ENCODE peak calls at places on chromosomes 16 and 17, in six cellular contexts. One of them, this sample, is unnamed.
A peak's percentile ranks its signal among the peaks of the same experiment; 100 is the strongest.

GRCh38 chr17:1965556-1966273 is 59.4 kb downstream of the RTN4RL1 start:
- DNase-seq in ACHN: no peak
- DNase-seq in HS-27A: no peak
- DNase-seq in prostate gland: no peak
- DNase-seq in caudate nucleus: no peak
- DNase-seq in fibroblast of the conjunctiva: no peak
- DNase-seq in this sample: no peak

GRCh38 chr17:55005520-55005919 is 37.0 kb downstream of the STXBP4 start:
- DNase-seq in fibroblast of the conjunctiva: no peak
- DNase-seq in prostate gland: no peak
- DNase-seq in HS-27A: peak; percentile 12
- DNase-seq in ACHN: peak; percentile 60
- DNase-seq in caudate nucleus: no peak
- DNase-seq in this sample: peak; percentile 10

GRCh38 chr16:77657016-77657415 is 65.3 kb upstream of the NUDT7 start:
- DNase-seq in fibroblast of the conjunctiva: no peak
- DNase-seq in ACHN: peak; percentile 15
- DNase-seq in caudate nucleus: no peak
- DNase-seq in prostate gland: no peak
- DNase-seq in HS-27A: no peak
- DNase-seq in this sample: no peak

GRCh38 chr17:77444653-77445029 is 303.9 kb downstream of the SEC14L1 start:
- DNase-seq in caudate nucleus: no peak
- DNase-seq in prostate gland: no peak
- DNase-seq in ACHN: no peak
- DNase-seq in fibroblast of the conjunctiva: no peak
- DNase-seq in HS-27A: no peak
- DNase-seq in this sample: no peak

GRCh38 chr17:147796-148740 is 10.7 kb downstream of the SCGB1C2 start:
- DNase-seq in ACHN: no peak
- DNase-seq in fibroblast of the conjunctiva: no peak
- DNase-seq in prostate gland: no peak
- DNase-seq in HS-27A: no peak
- DNase-seq in caudate nucleus: no peak
- DNase-seq in this sample: no peak

GRCh38 chr17:46770818-46771600 is 47.5 kb downstream of the WNT3 start:
- DNase-seq in fibroblast of the conjunctiva: no peak
- DNase-seq in prostate gland: no peak
- DNase-seq in ACHN: peak; percentile 65
- DNase-seq in caudate nucleus: no peak
- DNase-seq in HS-27A: no peak
- DNase-seq in this sample: no peak

GRCh38 chr16:15443753-15444152 is 9.4 kb downstream of the BMERB1 start:
- DNase-seq in ACHN: no peak
- DNase-seq in caudate nucleus: no peak
- DNase-seq in prostate gland: no peak
- DNase-seq in HS-27A: no peak
- DNase-seq in fibroblast of the conjunctiva: no peak
- DNase-seq in this sample: no peak

GRCh38 chr17:15409721-15410247 is 57.6 kb downstream of the CDRT4 start:
- DNase-seq in HS-27A: peak; percentile 95
- DNase-seq in caudate nucleus: no peak
- DNase-seq in fibroblast of the conjunctiva: peak; percentile 76
- DNase-seq in prostate gland: no peak
- DNase-seq in ACHN: peak; percentile 53
- DNase-seq in this sample: no peak

GRCh38 chr17:48012151-48012520 is 25.5 kb downstream of the COPZ2 start:
- DNase-seq in HS-27A: no peak
- DNase-seq in fibroblast of the conjunctiva: no peak
- DNase-seq in caudate nucleus: peak; percentile 11
- DNase-seq in prostate gland: no peak
- DNase-seq in ACHN: peak; percentile 27
- DNase-seq in this sample: no peak

GRCh38 chr16:1102333-1102700 is 6.3 kb upstream of the C1QTNF8 start:
- DNase-seq in caudate nucleus: no peak
- DNase-seq in ACHN: no peak
- DNase-seq in prostate gland: no peak
- DNase-seq in HS-27A: no peak
- DNase-seq in fibroblast of the conjunctiva: no peak
- DNase-seq in this sample: no peak

GRCh38 chr17:57697891-57698708 is 47.0 kb downstream of the CCDC182 start:
- DNase-seq in fibroblast of the conjunctiva: no peak
- DNase-seq in prostate gland: no peak
- DNase-seq in HS-27A: no peak
- DNase-seq in ACHN: no peak
- DNase-seq in caudate nucleus: no peak
- DNase-seq in this sample: no peak

GRCh38 chr17:51657224-51657623 is 396.9 kb downstream of the UTP18 start:
- DNase-seq in ACHN: no peak
- DNase-seq in fibroblast of the conjunctiva: no peak
- DNase-seq in HS-27A: no peak
- DNase-seq in prostate gland: no peak
- DNase-seq in caudate nucleus: no peak
- DNase-seq in this sample: no peak

GRCh38 chr17:14052886-14053615 is 16.3 kb upstream of the COX10 start:
- DNase-seq in fibroblast of the conjunctiva: no peak
- DNase-seq in caudate nucleus: no peak
- DNase-seq in ACHN: no peak
- DNase-seq in HS-27A: no peak
- DNase-seq in prostate gland: peak; percentile 30
- DNase-seq in this sample: no peak

GRCh38 chr17:66980896-66981295 is 16.4 kb downstream of the CACNG4 start:
- DNase-seq in prostate gland: no peak
- DNase-seq in ACHN: no peak
- DNase-seq in caudate nucleus: no peak
- DNase-seq in fibroblast of the conjunctiva: no peak
- DNase-seq in HS-27A: no peak
- DNase-seq in this sample: no peak

GRCh38 chr16:14324581-14324980 is 253.5 kb downstream of the MRTFB start:
- DNase-seq in prostate gland: no peak
- DNase-seq in ACHN: peak; percentile 78
- DNase-seq in caudate nucleus: no peak
- DNase-seq in fibroblast of the conjunctiva: no peak
- DNase-seq in HS-27A: no peak
- DNase-seq in this sample: no peak

This sample was measured in Panc1.